ENCODE peak calls at places on chromosomes 4 and X, in seven cellular contexts. N is GM23338, Q is neural progenitor cell, H is OCI-LY7, U is SK-N-SH, Y is GM23248, P is HCT116. F is an unnamed sample.

GRCh38 chrX:18674788-18675735 is 3.2 kb upstream of the RS1 start:
- DNase-seq in P (peak), U (peak), Y (peak), H (peak), Q (peak), N (peak), F (peak)

GRCh38 chr4:168871686-168872085 is 138.4 kb downstream of the CBR4 start:
- DNase-seq in U (no peak), Q (no peak), N (no peak), Y (peak), H (no peak), P (no peak), F (no peak)

GRCh38 chrX:49901068-49901467 is 21.3 kb upstream of the CLCN5 start:
- DNase-seq in N (no peak), Y (no peak), P (no peak), U (no peak), H (no peak), Q (no peak), F (no peak)

GRCh38 chrX:51804741-51805140 is 61.5 kb downstream of the GSPT2 start:
- DNase-seq in H (no peak), Q (no peak), U (no peak), N (peak), P (no peak), Y (no peak), F (peak)

GRCh38 chr4:13860126-13860525 is 232.6 kb upstream of the BOD1L1 start:
- DNase-seq in H (no peak), Q (peak), Y (no peak), U (peak), N (peak), P (no peak), F (peak)

GRCh38 chr4:150938873-150939499 is 76.1 kb downstream of the LRBA start:
- DNase-seq in P (no peak), N (no peak), Y (peak), H (no peak), U (no peak), Q (no peak), F (no peak)

GRCh38 chr4:14165253-14165942 is 537.9 kb upstream of the BOD1L1 start:
- DNase-seq in H (peak), P (no peak), U (no peak), Y (no peak), N (no peak), Q (no peak), F (no peak)

GRCh38 chr4:91198951-91199350 is 1071.8 kb downstream of the CCSER1 start:
- DNase-seq in P (no peak), H (no peak), Y (no peak), Q (no peak), U (no peak), N (no peak), F (no peak)

GRCh38 chr4:114019972-114020358 is 40.5 kb upstream of the ARSJ start:
- DNase-seq in Y (no peak), Q (no peak), H (no peak), U (no peak), N (no peak), P (no peak), F (no peak)

GRCh38 chr4:83890231-83890630 is 354.3 kb downstream of the GPAT3 start:
- DNase-seq in U (no peak), Y (peak), H (no peak), N (no peak), Q (no peak), P (no peak), F (peak)

GRCh38 chr4:42396361-42397255 is 680 bp upstream of the SHISA3 start:
- DNase-seq in N (peak), U (no peak), H (no peak), Y (peak), Q (peak), P (no peak), F (peak)

GRCh38 chr4:121827851-121828250 is 4.2 kb upstream of the CCNA2 start:
- DNase-seq in Q (no peak), P (no peak), Y (peak), U (no peak), H (no peak), N (no peak), F (peak)

GRCh38 chr4:166816901-166817300 is 417.4 kb downstream of the SPOCK3 start:
- DNase-seq in Y (no peak), P (peak), Q (no peak), H (no peak), U (no peak), N (no peak), F (no peak)

GRCh38 chr4:178340468-178340867 is 898.2 kb upstream of the AGA start:
- DNase-seq in Q (no peak), P (no peak), H (no peak), N (peak), Y (no peak), U (no peak), F (no peak)

GRCh38 chr4:15990570-15991285 is 27.8 kb upstream of the FGFBP2 start:
- DNase-seq in Q (no peak), Y (peak), N (no peak), U (no peak), P (no peak), H (no peak), F (peak)
- TF ChIP-seq EZH2phosphoT487 in Q (no peak), Y (no peak), N (no peak), U (no peak), P (no peak), H (no peak), F (no peak)

GRCh38 chrX:101203782-101204351 is 15.7 kb upstream of the DRP2 start:
- DNase-seq in U (no peak), P (no peak), Y (no peak), H (peak), Q (no peak), N (no peak), F (no peak)
- TF ChIP-seq EZH2phosphoT487 in U (no peak), P (no peak), Y (no peak), H (no peak), Q (no peak), N (no peak), F (no peak)

GRCh38 chr4:26356067-26356466 is 35.3 kb downstream of the RBPJ start:
- DNase-seq in P (no peak), Q (no peak), U (no peak), Y (peak), H (peak), N (peak), F (peak)
- TF ChIP-seq EZH2phosphoT487 in P (no peak), Q (no peak), U (no peak), Y (no peak), H (no peak), N (no peak), F (no peak)

DNA sequence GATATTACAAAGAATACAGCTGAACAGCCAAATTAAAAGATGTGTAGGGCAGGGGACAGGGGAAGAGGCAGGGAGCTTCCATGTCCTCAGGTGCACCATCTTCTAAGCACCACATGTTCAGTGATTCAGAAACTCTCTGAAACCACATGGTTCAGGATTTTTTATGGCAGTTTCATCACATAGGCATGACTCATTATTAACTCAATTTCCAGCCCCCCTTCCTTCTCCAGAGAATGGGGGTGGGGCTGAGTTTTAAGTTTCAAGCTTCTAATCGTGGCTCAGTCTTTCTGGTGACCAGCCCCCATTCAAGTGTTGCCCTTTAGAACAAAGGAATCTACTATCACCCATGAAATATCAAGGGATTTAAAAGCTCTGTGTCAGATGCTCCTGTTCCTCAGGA is 317.8 kb upstream of the GALNT7 start:
- DNase-seq in P (peak), N (no peak), U (no peak), Y (peak), H (no peak), Q (no peak), F (peak)
- TF ChIP-seq EZH2phosphoT487 in P (no peak), N (no peak), U (no peak), Y (no peak), H (no peak), Q (no peak), F (no peak)

GRCh38 chr4:79820427-79820826 is 252.6 kb downstream of the ANTXR2 start:
- DNase-seq in U (no peak), H (no peak), Q (no peak), Y (no peak), N (no peak), P (peak), F (no peak)
- TF ChIP-seq EZH2phosphoT487 in U (no peak), H (no peak), Q (no peak), Y (no peak), N (no peak), P (no peak), F (no peak)

F was measured in PC-3.